ENCODE peak calls at places on chromosomes 6 and 20, in five cellular contexts. P, F, Y, C and B are unnamed samples. For H3K36me3, the result is how much of the 10 kb centered on the place peaks cover.

GRCh38 chr6:157045831-157046454 is 268.8 kb downstream of the ARID1B start:
- DNase-seq in P (no peak), F (no peak), Y (no peak), C (no peak), B (no peak)

GRCh38 chr20:10622657-10623418 is 51.0 kb downstream of the JAG1 start:
- DNase-seq in P (peak), F (peak), Y (no peak), C (no peak), B (no peak)

GRCh38 chr6:169853196-169854082 is 102.0 kb downstream of the ERMARD start:
- DNase-seq in P (no peak), F (no peak), Y (no peak), C (no peak), B (no peak)

GRCh38 chr6:100099189-100100074 is 105.4 kb upstream of the MCHR2 start:
- DNase-seq in P (no peak), F (no peak), Y (no peak), C (no peak), B (no peak)

GRCh38 chr6:11232968-11233626 is 629 bp upstream of the NEDD9 start:
- DNase-seq in P (no peak), F (no peak), Y (no peak), C (peak), B (no peak)

GRCh38 chr6:159789377-159790148 is at the start of gene TCP1:
- DNase-seq in P (peak), F (peak), Y (peak), C (peak), B (peak)

GRCh38 chr6:145372671-145373123 is 362.6 kb downstream of the EPM2A start:
- DNase-seq in P (peak), F (no peak), Y (no peak), C (no peak), B (peak)

GRCh38 chr6:108169801-108170606 is 4.2 kb downstream of the NR2E1 start:
- DNase-seq in P (no peak), F (no peak), Y (no peak), C (no peak), B (no peak)

GRCh38 chr6:106511274-106512047 is 117.8 kb downstream of the RTN4IP1 start:
- DNase-seq in P (no peak), F (no peak), Y (peak), C (peak), B (peak)

GRCh38 chr20:23752481-23753193 is 1.9 kb upstream of the CST1 start:
- DNase-seq in P (no peak), F (no peak), Y (no peak), C (no peak), B (no peak)

GRCh38 chr20:32575227-32575581 is 9.9 kb downstream of the NOL4L start:
- DNase-seq in P (no peak), F (no peak), Y (no peak), C (no peak), B (no peak)

GRCh38 chr6:2560903-2561698 is 189.6 kb downstream of the MYLK4 start:
- DNase-seq in P (no peak), F (no peak), Y (no peak), C (no peak), B (no peak)

GRCh38 chr6:170277893-170278742 is 12.8 kb downstream of the DLL1 start:
- DNase-seq in P (no peak), F (peak), Y (no peak), C (no peak), B (peak)

GRCh38 chr20:53642196-53643030 is 48.8 kb upstream of the ZNF217 start:
- DNase-seq in P (peak), F (no peak), Y (no peak), C (peak), B (peak)

GRCh38 chr6:113343940-113344339 is 513.2 kb upstream of the MARCKS start:
- DNase-seq in P (no peak), F (no peak), Y (no peak), C (no peak), B (no peak)

GRCh38 chr6:107714104-107714503 is 110.0 kb downstream of the SCML4 start:
- DNase-seq in P (no peak), F (no peak), Y (no peak), C (no peak), B (no peak)

GRCh38 chr6:131532476-131533108 is 40.4 kb upstream of the ARG1 start:
- DNase-seq in P (no peak), F (no peak), Y (no peak), C (no peak), B (no peak)

GRCh38 chr6:7087066-7087465 is 20.7 kb upstream of the RREB1 start:
- DNase-seq in P (no peak), F (no peak), Y (no peak), C (no peak), B (no peak)

GRCh38 chr20:32521780-32522524 is 63.2 kb downstream of the NOL4L start:
- DNase-seq in P (peak), F (peak), Y (peak), C (peak), B (peak)

GRCh38 chr20:9032758-9033157 is 36.1 kb upstream of the PLCB4 start:
- DNase-seq in P (no peak), F (no peak), Y (no peak), C (no peak), B (no peak)

GRCh38 chr20:3045816-3046676 is at the start of gene MRPS26:
- DNase-seq in P (peak), F (peak), Y (peak), C (peak), B (peak)

GRCh38 chr6:90192857-90193256 is 103.8 kb downstream of the BACH2 start:
- DNase-seq in P (no peak), F (no peak), Y (no peak), C (no peak), B (no peak)

GRCh38 chr6:158285321-158285960 is 26.8 kb upstream of the TULP4 start:
- DNase-seq in P (no peak), F (no peak), Y (no peak), C (no peak), B (no peak)

GRCh38 chr6:10146723-10147451 is 268.0 kb downstream of the TFAP2A start:
- DNase-seq in P (no peak), F (no peak), Y (no peak), C (no peak), B (no peak)

GRCh38 chr6:163352966-163353365 is 61.6 kb upstream of the QKI start:
- DNase-seq in P (no peak), F (no peak), Y (no peak), C (no peak), B (no peak)

GRCh38 chr6:144377586-144377985 is 92.5 kb downstream of the UTRN start:
- DNase-seq in P (no peak), F (no peak), Y (no peak), C (no peak), B (no peak)

GRCh38 chr20:25025986-25026605 is 31.8 kb downstream of the ACSS1 start:
- DNase-seq in P (no peak), F (no peak), Y (peak), C (peak), B (peak)

GRCh38 chr6:122361314-122361979 is 38.0 kb upstream of the HSF2 start:
- DNase-seq in P (no peak), F (no peak), Y (no peak), C (no peak), B (no peak)

GRCh38 chr6:112253842-112254816 is at the start of gene LAMA4:
- DNase-seq in P (peak), F (peak), Y (peak), C (peak), B (peak)

GRCh38 chr6:160428069-160428430 is 79.9 kb downstream of the SLC22A3 start:
- DNase-seq in P (peak), F (peak), Y (no peak), C (peak), B (peak)

GRCh38 chr6:144083172-144083571 is 12.2 kb downstream of the SF3B5 start:
- DNase-seq in P (no peak), F (no peak), Y (no peak), C (no peak), B (no peak)

GRCh38 chr6:14275493-14275851 is 157.9 kb downstream of the CD83 start:
- DNase-seq in P (peak), F (peak), Y (no peak), C (no peak), B (no peak)

GRCh38 chr6:165791306-165791705 is 128.3 kb upstream of the PDE10A start:
- DNase-seq in P (no peak), F (no peak), Y (no peak), C (no peak), B (no peak)

GRCh38 chr20:37316116-37316774 is 26.8 kb downstream of the MANBAL start:
- DNase-seq in P (no peak), F (no peak), Y (no peak), C (no peak), B (no peak)

GRCh38 chr6:129251669-129252376 is 368.9 kb downstream of the LAMA2 start:
- DNase-seq in P (no peak), F (peak), Y (no peak), C (peak), B (no peak)

GRCh38 chr6:79421001-79421411 is 116.2 kb downstream of the LCA5 start:
- DNase-seq in P (no peak), F (no peak), Y (no peak), C (no peak), B (no peak)

GRCh38 chr6:138654715-138655634 is 118.6 kb upstream of the CCDC28A start:
- DNase-seq in P (no peak), F (no peak), Y (no peak), C (no peak), B (no peak)

GRCh38 chr20:41469868-41470267 is 103.2 kb upstream of the EMILIN3 start:
- DNase-seq in P (peak), F (no peak), Y (no peak), C (no peak), B (no peak)

GRCh38 chr6:38137609-38138008 is 318.1 kb downstream of the ZFAND3 start:
- DNase-seq in P (no peak), F (no peak), Y (no peak), C (no peak), B (no peak)

GRCh38 chr6:51480040-51480439 is 607.4 kb downstream of the PKHD1 start:
- DNase-seq in P (no peak), F (no peak), Y (no peak), C (no peak), B (no peak)
- H3K36me3 ChIP-seq in P (under half), F (under half), Y (under half), C (under half), B (under half)

DNA sequence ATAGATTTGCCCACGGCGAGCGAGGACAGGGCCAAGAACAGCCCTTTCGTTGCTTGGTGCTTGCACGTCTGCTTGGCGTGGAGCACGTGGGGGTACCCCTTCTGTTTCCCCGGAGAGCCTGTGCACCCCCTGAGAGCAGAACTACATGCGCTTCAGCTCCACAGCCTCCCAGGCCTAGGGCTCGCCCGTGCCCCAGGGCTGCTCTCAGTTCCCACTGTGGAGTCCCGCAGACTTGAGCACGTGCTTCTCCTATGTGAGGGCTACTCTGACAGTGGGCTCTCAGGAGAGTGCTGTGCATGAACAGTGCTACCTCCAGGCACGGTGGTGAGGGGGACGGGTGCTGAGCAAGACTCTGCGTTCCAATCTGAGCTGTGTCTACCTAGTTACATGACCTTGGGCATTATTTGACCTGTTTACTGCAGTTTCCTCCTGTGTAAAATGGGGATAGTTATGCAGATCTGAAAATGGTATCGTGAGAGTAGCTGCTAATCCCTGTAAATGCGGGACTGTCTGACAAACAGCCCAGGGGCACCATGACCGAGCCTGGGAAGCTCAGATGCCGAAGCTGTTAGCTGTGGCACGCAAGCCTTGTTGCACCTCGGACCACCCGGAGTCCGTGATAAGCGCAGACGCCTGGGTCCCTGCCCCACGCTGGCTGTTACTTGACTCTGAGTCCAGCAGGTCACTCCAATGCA is 82.4 kb downstream of the IRF4 start:
- DNase-seq in P (no peak), F (no peak), Y (no peak), C (no peak), B (no peak)
- TF ChIP-seq POLR2A in P (no peak), F (no peak), Y (no peak), C (no peak), B (no peak)

DNA sequence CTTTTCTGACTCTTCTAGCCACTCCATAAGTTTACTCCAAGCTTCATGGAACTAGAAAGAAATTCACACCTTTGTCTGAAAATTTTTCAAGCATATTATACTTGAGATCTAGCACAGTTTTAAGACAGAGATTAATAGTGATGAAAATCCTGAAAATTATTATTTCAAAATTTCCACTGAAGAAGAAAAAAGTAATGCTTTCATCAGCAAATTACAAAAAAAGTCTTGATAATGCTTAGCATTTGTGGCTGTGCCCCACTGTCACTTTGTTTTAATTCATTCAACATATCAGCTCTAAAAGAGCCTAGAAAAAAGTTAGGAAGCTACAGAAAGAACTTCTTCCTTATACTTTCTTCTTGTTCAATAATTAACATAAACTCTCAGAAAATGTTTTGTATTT is 153.1 kb downstream of the DST start:
- DNase-seq in P (no peak), F (no peak), Y (no peak), C (no peak), B (no peak)
- H3K36me3 ChIP-seq in P (half or more), F (under half), Y (under half), C (under half), B (half or more)

DNA sequence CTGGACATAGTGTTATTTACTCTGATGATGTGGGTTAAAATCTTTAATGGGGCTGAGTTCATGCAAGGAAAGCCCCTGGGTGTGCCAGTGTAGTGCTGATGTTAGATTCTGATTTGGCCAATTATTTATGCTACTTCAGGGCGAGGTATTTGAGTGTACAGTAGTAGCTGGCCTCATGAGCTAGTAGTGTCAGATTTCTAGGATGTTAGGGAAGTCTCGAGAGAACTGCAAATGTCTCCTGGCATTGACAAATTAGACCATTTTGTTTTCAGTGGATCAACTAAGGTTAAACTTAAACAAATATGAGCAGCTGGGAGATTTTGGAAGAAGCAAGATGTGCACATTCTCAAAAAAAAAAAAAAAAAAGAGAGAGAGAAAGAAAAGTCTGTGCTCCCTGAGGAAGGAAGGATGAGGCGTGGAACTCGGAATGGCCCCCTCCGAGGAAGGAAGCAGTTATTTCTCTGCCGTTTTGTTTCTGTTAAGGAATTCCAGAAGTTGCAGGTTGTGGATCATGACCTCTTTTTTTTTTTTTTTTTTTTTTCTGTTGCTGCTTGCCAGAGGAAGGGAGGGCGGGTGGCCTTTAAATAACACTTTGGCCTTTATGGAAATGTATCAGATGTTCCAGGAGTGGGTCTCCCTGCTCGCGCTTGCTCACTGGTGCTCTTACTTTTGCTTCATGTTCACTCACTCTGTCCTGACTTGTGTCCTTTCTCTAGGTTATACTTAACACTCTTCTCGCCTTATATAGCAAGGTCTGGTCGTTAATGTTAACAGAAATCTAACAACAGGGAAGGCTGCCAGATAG is 124.5 kb downstream of the TCP11 start:
- DNase-seq in P (peak), F (peak), Y (no peak), C (no peak), B (peak)
- TF ChIP-seq POLR2A in P (no peak), F (no peak), Y (no peak), C (no peak), B (no peak)

DNA sequence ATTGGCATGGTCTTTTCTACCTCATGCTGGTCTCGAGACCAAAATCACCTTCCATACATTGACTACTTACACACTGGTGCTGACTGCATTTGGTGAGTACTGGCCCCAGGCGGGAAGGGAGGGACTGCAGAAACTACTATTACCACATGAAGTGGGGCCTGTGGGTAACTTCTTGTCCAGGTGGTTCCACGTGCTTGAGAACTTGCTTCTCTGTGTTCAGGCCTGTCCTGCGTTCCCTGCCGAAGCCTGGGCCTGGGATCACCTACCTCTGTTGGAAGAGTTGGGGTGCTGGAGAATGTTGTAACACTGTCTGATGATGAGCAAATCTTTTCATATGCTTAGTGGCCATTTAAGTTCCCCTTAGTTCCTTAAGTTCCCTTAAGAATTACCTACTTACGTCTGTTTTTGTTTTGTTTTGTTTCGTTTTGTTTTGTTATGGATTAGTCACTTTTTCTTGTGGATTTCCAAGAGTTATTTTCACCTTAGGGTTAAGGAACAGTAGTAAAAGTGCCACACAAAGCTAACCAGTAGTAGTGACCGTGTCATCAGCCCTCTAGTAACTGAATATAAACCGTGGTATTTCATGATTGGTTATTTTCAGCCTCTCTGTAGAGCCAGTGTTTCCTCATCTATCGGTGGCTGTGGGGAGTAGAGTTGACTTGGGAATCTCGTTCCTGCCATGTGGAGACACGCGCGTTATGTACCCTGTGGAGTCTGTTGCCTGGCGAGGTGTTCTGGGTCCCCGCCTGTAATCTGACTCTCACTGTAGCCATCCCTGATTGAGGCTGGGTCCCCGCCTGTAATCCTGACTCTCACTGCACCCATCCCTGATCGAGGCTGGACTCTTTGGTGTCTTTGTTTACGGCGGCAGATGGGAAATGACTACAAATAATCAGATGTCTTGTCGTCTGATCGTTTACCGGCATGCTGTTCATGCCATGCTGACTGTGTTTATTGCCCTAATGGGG is 154.2 kb downstream of the DTNBP1 start:
- DNase-seq in P (no peak), F (no peak), Y (peak), C (no peak), B (no peak)
- H3K36me3 ChIP-seq in P (half or more), F (under half), Y (under half), C (under half), B (under half)

DNA sequence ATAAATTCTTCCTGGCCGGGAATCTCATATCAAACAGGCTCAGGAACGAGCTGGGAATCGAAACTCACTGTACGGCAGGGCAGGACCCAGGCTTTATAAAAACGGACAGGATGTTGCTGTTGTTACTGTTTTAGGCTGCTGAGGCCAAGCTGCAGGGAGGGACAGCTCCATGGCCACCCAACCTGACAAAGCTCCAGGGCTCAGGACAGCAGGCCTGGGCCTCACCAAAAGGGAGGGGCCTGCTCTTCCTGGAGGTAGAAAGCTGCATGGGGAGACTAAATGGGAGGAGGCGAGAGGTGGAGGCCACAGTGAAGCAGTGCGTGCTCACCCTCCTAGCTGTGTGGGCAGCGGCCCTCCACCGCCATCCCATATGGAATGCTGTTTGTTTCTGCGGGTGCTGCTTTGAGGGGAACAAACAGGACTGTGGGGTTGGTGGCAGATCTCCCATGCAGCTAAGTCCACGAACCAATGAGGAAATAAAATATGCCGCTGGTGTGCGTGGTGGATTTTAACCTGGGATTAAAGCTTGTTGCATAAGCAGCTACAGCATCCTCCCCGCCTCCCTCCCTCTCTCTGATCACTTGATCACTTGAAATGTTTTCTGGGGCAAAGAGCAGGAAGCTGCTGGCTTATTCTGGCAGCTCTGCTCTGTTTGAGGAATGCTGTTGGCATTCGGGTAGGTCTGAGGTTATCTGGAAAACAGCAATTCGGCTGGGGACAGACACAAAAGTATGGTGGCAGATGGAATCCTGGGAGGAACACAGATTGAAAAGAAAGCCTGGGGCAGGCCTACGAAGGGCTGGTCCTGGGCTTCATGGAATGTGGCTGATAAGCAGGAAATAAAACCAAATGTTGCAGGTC is 2.4 kb upstream of the ZMYND8 start:
- DNase-seq in P (peak), F (peak), Y (peak), C (peak), B (peak)
- TF ChIP-seq POLR2A in P (no peak), F (peak), Y (peak), C (peak), B (peak)